ENCODE peak calls at places on chromosomes 5 and 9, in eight cellular contexts. D, Y, G, S, C, E, B and W are unnamed samples.

GRCh38 chr9:108776920-108777650 is 78.7 kb downstream of the ACTL7B start:
- DNase-seq in Y (no peak), C (no peak), E (peak; percentile 56), G (no peak), S (no peak), D (no peak), B (no peak), W (no peak)

GRCh38 chr5:167180899-167181298 is 1110.5 kb upstream of the WWC1 start:
- DNase-seq in C (no peak), E (no peak), G (no peak), Y (no peak), D (no peak), B (no peak), S (no peak), W (no peak)

GRCh38 chr9:135220601-135221575 is 133.4 kb downstream of the OLFM1 start:
- DNase-seq in G (no peak), C (no peak), B (peak; percentile 62), E (no peak), D (no peak), Y (no peak), S (no peak), W (no peak)

GRCh38 chr5:61425918-61426317 is 93.9 kb downstream of the ZSWIM6 start:
- DNase-seq in C (no peak), E (no peak), G (no peak), B (no peak), Y (no peak), D (no peak), S (no peak), W (no peak)

GRCh38 chr9:121926417-121926816 is 166.7 kb downstream of the TTLL11 start:
- DNase-seq in E (no peak), Y (no peak), G (no peak), S (no peak), B (no peak), D (no peak), C (no peak), W (no peak)

GRCh38 chr5:179387151-179388110 is 42.2 kb upstream of the ADAMTS2 start:
- DNase-seq in G (no peak), D (no peak), Y (no peak), E (no peak), B (no peak), C (no peak), S (no peak), W (no peak)

GRCh38 chr5:92019376-92019990 is 636.4 kb upstream of the ARRDC3 start:
- DNase-seq in E (no peak), B (no peak), D (no peak), G (no peak), C (no peak), S (no peak), Y (no peak), W (no peak)

GRCh38 chr5:16539169-16539666 is 73.6 kb upstream of the ZNF622 start:
- DNase-seq in Y (peak; percentile 12), B (no peak), C (peak; percentile 96), G (peak; percentile 88), D (no peak), S (no peak), E (peak; percentile 92), W (no peak)

GRCh38 chr5:155455791-155456514 is 442.4 kb downstream of the KIF4B start:
- DNase-seq in E (no peak), G (no peak), Y (no peak), D (no peak), C (no peak), S (no peak), B (no peak), W (no peak)

DNA sequence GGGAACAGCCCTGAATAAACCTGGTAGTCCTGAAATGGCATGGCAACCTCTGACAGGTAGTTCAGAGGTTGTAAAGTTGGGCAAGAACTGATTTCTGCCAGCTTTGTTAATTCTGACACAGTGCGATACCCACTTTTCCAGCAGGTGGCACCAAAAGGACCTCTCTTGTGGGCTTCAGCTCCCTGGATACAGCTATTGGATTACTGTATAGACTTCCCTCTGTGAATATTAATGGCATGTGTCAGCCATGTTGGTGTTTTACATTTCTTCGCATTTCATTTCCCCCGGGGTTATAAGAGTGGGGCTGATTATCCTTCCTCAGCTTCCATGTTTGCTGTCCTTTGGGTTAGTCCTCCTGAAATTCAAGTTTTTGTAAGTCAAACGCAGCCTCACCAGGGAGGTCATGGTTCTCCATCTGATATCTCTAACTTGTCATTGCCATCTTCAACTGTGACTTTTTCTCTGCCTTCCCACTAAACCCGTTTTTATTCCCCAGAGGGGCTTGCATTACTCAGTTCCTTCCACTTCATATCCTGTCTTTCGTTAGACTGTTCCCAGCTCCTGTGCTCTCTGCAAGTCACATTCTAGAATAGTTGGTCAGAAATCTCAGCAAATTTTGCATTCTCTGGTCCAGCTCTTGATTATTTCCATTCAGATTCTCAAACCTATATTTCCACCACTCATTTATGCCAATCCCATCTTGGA is 135.6 kb downstream of the LIFR start:
- DNase-seq in S (peak; percentile 36), C (peak; percentile 7), E (peak; percentile 16), Y (no peak), D (no peak), B (no peak), G (peak; percentile 30), W (peak; percentile 76)
- H3K4me3 ChIP-seq in S (no peak overlapping the region), C (no peak overlapping the region), E (no peak overlapping the region), Y (no peak overlapping the region), D (no peak overlapping the region), B (no peak overlapping the region), G (no peak overlapping the region), W (no peak overlapping the region)

GRCh38 chr5:88824892-88825781 is 57.8 kb downstream of the MEF2C start:
- DNase-seq in C (no peak), B (no peak), G (no peak), S (no peak), E (peak; percentile 47), Y (no peak), D (no peak), W (no peak)
- H3K4me3 ChIP-seq in C (peak overlapping the region; percentile 10), B (peak overlapping the region; percentile 9), G (no peak overlapping the region), S (no peak overlapping the region), E (no peak overlapping the region), Y (peak overlapping the region; percentile 58), D (no peak overlapping the region), W (no peak overlapping the region)

DNA sequence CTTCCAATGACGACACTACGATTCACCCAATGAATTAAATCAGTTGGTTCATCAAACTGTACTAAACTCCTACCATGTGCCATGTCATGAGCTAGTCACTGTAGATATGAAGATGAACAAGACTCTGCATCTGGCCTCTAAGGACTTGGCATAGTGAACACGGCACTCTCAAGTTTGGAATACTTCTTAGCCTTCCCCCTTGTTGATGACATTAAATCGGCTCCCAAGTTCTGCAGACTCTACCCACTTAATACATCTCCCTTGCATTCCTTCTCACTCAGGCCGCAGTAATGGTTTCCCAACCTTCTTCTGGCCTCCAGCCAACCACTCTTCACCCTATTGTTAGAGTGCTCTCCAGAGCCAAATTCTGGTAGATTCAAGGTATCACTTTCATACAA is 184.7 kb downstream of the MAPKAP1 start:
- DNase-seq in C (no peak), S (no peak), Y (no peak), D (no peak), E (no peak), G (no peak), B (no peak), W (no peak)
- H3K4me3 ChIP-seq in C (no peak overlapping the region), S (no peak overlapping the region), Y (no peak overlapping the region), D (no peak overlapping the region), E (no peak overlapping the region), G (no peak overlapping the region), B (no peak overlapping the region), W (no peak overlapping the region)

GRCh38 chr5:88661870-88662207 is 221.1 kb downstream of the MEF2C start:
- DNase-seq in E (no peak), G (no peak), C (no peak), Y (no peak), D (no peak), S (no peak), B (no peak), W (no peak)
- H3K4me3 ChIP-seq in E (no peak overlapping the region), G (no peak overlapping the region), C (no peak overlapping the region), Y (no peak overlapping the region), D (no peak overlapping the region), S (peak overlapping the region; percentile 38), B (no peak overlapping the region), W (no peak overlapping the region)

GRCh38 chr9:115837618-115838017 is 316.0 kb upstream of the PAPPA start:
- DNase-seq in D (no peak), B (no peak), C (no peak), E (no peak), Y (no peak), G (no peak), S (no peak), W (no peak)
- H3K4me3 ChIP-seq in D (no peak overlapping the region), B (no peak overlapping the region), C (no peak overlapping the region), E (no peak overlapping the region), Y (no peak overlapping the region), G (no peak overlapping the region), S (no peak overlapping the region), W (no peak overlapping the region)

DNA sequence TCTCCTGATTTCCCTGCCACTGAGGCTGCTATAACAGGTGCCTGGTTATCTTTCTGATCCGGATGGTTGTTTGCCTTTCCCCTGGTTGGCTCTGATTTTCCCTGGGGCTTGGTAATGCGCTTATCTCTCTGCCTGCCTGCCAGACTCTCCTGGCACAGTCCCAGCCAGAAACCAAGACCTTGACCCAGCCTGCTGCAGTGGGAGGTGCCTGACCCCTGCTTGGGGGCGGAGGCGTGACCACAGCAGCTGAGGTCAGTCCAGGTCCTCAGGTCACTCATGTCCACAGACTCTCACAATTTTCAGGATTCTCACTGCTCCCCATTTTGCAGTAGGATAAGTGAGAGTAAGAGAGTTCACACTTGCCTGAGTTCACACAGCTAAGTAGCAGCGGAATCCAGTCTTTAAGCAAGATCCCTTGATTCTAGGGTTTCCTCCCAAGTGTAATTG is 24.4 kb upstream of the SYNPO start:
- DNase-seq in S (no peak), G (no peak), Y (no peak), B (no peak), C (no peak), E (no peak), D (no peak), W (no peak)
- H3K4me3 ChIP-seq in S (no peak overlapping the region), G (no peak overlapping the region), Y (no peak overlapping the region), B (no peak overlapping the region), C (no peak overlapping the region), E (no peak overlapping the region), D (no peak overlapping the region), W (no peak overlapping the region)